ENCODE peak calls at places on chromosomes 16 and 17, in five cellular contexts. M is fibroblast of pulmonary artery, K is neuronal stem cell, N is Caco-2, V is NCI-H187. C is an unnamed sample.

GRCh38 chr17:74565116-74565515 is 2.2 kb downstream of the CD300H start:
- DNase-seq in M (no peak), V (no peak), N (no peak), K (no peak), C (no peak)

GRCh38 chr16:85616608-85617311 is 3.6 kb downstream of the GSE1 start:
- DNase-seq in V (no peak), N (no peak), K (no peak), M (no peak), C (peak)

GRCh38 chr16:1530883-1531637 is 2.4 kb upstream of the TMEM204 start:
- DNase-seq in M (peak), N (no peak), V (no peak), K (no peak), C (peak)

GRCh38 chr17:29085223-29085622 is 42.3 kb downstream of the PIPOX start:
- DNase-seq in K (no peak), N (no peak), M (no peak), V (no peak), C (no peak)

GRCh38 chr16:6863135-6863534 is 469.5 kb upstream of the RBFOX1 start:
- DNase-seq in N (no peak), M (no peak), V (no peak), K (peak), C (no peak)

GRCh38 chr16:69890114-69890890 is 60.8 kb upstream of the CLEC18A start:
- DNase-seq in V (no peak), M (peak), K (peak), N (no peak), C (peak)

GRCh38 chr17:45936610-45937009 is 42.3 kb downstream of the MAPT start:
- DNase-seq in M (no peak), V (peak), K (no peak), N (no peak), C (no peak)

GRCh38 chr17:43578699-43579569 is 32.8 kb upstream of the ETV4 start:
- DNase-seq in K (no peak), M (peak), V (no peak), N (peak), C (no peak)

GRCh38 chr16:88764913-88765349 is 20.1 kb downstream of the PIEZO1 start:
- DNase-seq in N (peak), V (no peak), M (no peak), K (no peak), C (no peak)

GRCh38 chr17:40605301-40605700 is 40.0 kb upstream of the CCR7 start:
- DNase-seq in V (no peak), N (no peak), K (no peak), M (no peak), C (no peak)

GRCh38 chr17:74016504-74016903 is 187.0 kb upstream of the RPL38 start:
- DNase-seq in M (no peak), K (peak), N (no peak), V (no peak), C (no peak)

GRCh38 chr16:73572135-73572534 is 524.2 kb upstream of the ZFHX3 start:
- DNase-seq in K (no peak), N (no peak), M (peak), V (peak), C (peak)

GRCh38 chr17:1168537-1169234 is 11.1 kb downstream of the ABR start:
- DNase-seq in K (no peak), M (no peak), N (no peak), V (peak), C (no peak)

GRCh38 chr17:30271102-30271501 is 20.6 kb downstream of the BLMH start:
- DNase-seq in N (no peak), M (peak), V (no peak), K (no peak), C (no peak)

GRCh38 chr16:48101069-48101674 is 54.6 kb downstream of the ABCC12 start:
- DNase-seq in N (no peak), V (no peak), K (no peak), M (no peak), C (no peak)

GRCh38 chr17:37676115-37676925 is 33.1 kb upstream of the DDX52 start:
- DNase-seq in M (peak), N (peak), V (no peak), K (no peak), C (no peak)

GRCh38 chr16:54931757-54932660 is 1.3 kb downstream of the IRX5 start:
- DNase-seq in K (no peak), V (no peak), M (no peak), N (no peak), C (peak)

GRCh38 chr16:19375561-19376158 is 42.0 kb upstream of the TMC5 start:
- DNase-seq in N (peak), M (peak), K (peak), V (peak), C (no peak)

GRCh38 chr17:72392056-72393010 is 271.5 kb downstream of the SOX9 start:
- DNase-seq in M (peak), V (peak), K (no peak), N (no peak), C (no peak)

C was measured in left ventricle myocardium superior.